ENCODE peak calls at places on chromosomes 13 and 19, in four cellular contexts. L is NCI-H510A; J is cardiac fibroblast; T is activated CD8-positive, alpha-beta memory T cell treated with anti-CD3 and anti-CD28 coated beads for 1 hour. B is an unnamed sample.

GRCh38 chr19:32870981-32871451 is 1.4 kb upstream of the SLC7A9 start:
- DNase-seq in L (no peak), T (no peak), J (no peak), B (no peak)

GRCh38 chr13:103067751-103068563 is 1.7 kb upstream of the SLC10A2 start:
- DNase-seq in T (no peak), L (no peak), J (no peak), B (peak)

GRCh38 chr19:49338023-49338677 is 2.9 kb downstream of the CD37 start:
- DNase-seq in L (no peak), T (no peak), J (no peak), B (no peak)

GRCh38 chr13:67130444-67130843 is 99.7 kb downstream of the PCDH9 start:
- DNase-seq in T (no peak), J (no peak), L (no peak), B (no peak)

GRCh38 chr13:62799931-62800436 is 1384.3 kb upstream of the PCDH20 start:
- DNase-seq in T (no peak), L (no peak), J (no peak), B (no peak)

GRCh38 chr13:83819611-83820010 is 62.7 kb downstream of the SLITRK1 start:
- DNase-seq in L (no peak), J (no peak), T (no peak), B (no peak)

GRCh38 chr19:15836345-15836594 is 20.8 kb upstream of the OR10H1 start:
- DNase-seq in L (no peak), J (peak), T (peak), B (no peak)

GRCh38 chr19:2048959-2049740 is 1.9 kb downstream of the MKNK2 start:
- DNase-seq in T (no peak), J (no peak), L (no peak), B (no peak)

GRCh38 chr19:2507109-2507508 is 31.2 kb downstream of the GADD45B start:
- DNase-seq in L (peak), J (peak), T (no peak), B (no peak)

GRCh38 chr13:98674968-98675528 is 77.4 kb downstream of the SLC15A1 start:
- DNase-seq in L (no peak), T (no peak), J (no peak), B (no peak)

GRCh38 chr13:66673401-66673800 is 556.7 kb downstream of the PCDH9 start:
- DNase-seq in L (no peak), T (no peak), J (peak), B (no peak)

GRCh38 chr19:57867868-57868492 is 18.3 kb downstream of the ZNF587 start:
- DNase-seq in J (no peak), L (no peak), T (no peak), B (no peak)

GRCh38 chr19:49073514-49074378 is 1.2 kb upstream of the KCNA7 start:
- DNase-seq in J (no peak), T (no peak), L (no peak), B (no peak)

GRCh38 chr13:67296511-67296910 is 66.4 kb upstream of the PCDH9 start:
- DNase-seq in L (no peak), T (no peak), J (no peak), B (no peak)

GRCh38 chr13:72144625-72145024 is 277.6 kb upstream of the DACH1 start:
- DNase-seq in L (no peak), J (no peak), T (no peak), B (no peak)

GRCh38 chr19:12975221-12975756 is 5.9 kb downstream of the DAND5 start:
- DNase-seq in J (no peak), L (no peak), T (no peak), B (no peak)

GRCh38 chr13:23671902-23672301 is 101.7 kb downstream of the TNFRSF19 start:
- DNase-seq in L (no peak), T (no peak), J (peak), B (no peak)

GRCh38 chr13:66222926-66223325 is 1007.2 kb downstream of the PCDH9 start:
- DNase-seq in T (no peak), L (no peak), J (no peak), B (no peak)

GRCh38 chr19:7489609-7490044 is 792 bp upstream of the PEX11G start:
- DNase-seq in L (no peak), T (no peak), J (no peak), B (no peak)